ENCODE peak calls at places on chromosome 21, in ten cellular contexts. One of them, this sample, is unnamed.

GRCh38 chr21:14492890-14493289 is 53.2 kb downstream of the SAMSN1 start:
- DNase-seq in tibial artery: no peak
- DNase-seq in neural progenitor cell: no peak
- DNase-seq in A549: no peak
- DNase-seq in lung: no peak
- DNase-seq in body of pancreas: no peak
- DNase-seq in right lobe of liver: no peak
- DNase-seq in GM12878: no peak
- DNase-seq in thoracic aorta: no peak
- DNase-seq in cardiac muscle cell: peak
- DNase-seq in this sample: no peak

GRCh38 chr21:39710866-39711265 is 34.1 kb upstream of the IGSF5 start:
- DNase-seq in neural progenitor cell: no peak
- DNase-seq in cardiac muscle cell: no peak
- DNase-seq in lung: no peak
- DNase-seq in body of pancreas: no peak
- DNase-seq in GM12878: no peak
- DNase-seq in thoracic aorta: no peak
- DNase-seq in right lobe of liver: no peak
- DNase-seq in tibial artery: no peak
- DNase-seq in A549: no peak
- DNase-seq in this sample: no peak

GRCh38 chr21:38839683-38840286 is 34.1 kb downstream of the ETS2 start:
- DNase-seq in tibial artery: no peak
- DNase-seq in neural progenitor cell: no peak
- DNase-seq in A549: no peak
- DNase-seq in lung: no peak
- DNase-seq in GM12878: no peak
- DNase-seq in right lobe of liver: no peak
- DNase-seq in thoracic aorta: no peak
- DNase-seq in body of pancreas: no peak
- DNase-seq in cardiac muscle cell: no peak
- DNase-seq in this sample: no peak

GRCh38 chr21:17679002-17679600 is 66.4 kb upstream of the BTG3 start:
- DNase-seq in cardiac muscle cell: peak
- DNase-seq in tibial artery: no peak
- DNase-seq in right lobe of liver: no peak
- DNase-seq in neural progenitor cell: peak
- DNase-seq in thoracic aorta: no peak
- DNase-seq in GM12878: peak
- DNase-seq in body of pancreas: no peak
- DNase-seq in lung: no peak
- DNase-seq in A549: peak
- DNase-seq in this sample: no peak

GRCh38 chr21:29245104-29245643 is 53.5 kb upstream of the BACH1 start:
- DNase-seq in A549: no peak
- DNase-seq in right lobe of liver: no peak
- DNase-seq in tibial artery: no peak
- DNase-seq in cardiac muscle cell: no peak
- DNase-seq in body of pancreas: peak
- DNase-seq in neural progenitor cell: no peak
- DNase-seq in GM12878: no peak
- DNase-seq in lung: no peak
- DNase-seq in thoracic aorta: no peak
- DNase-seq in this sample: no peak

GRCh38 chr21:14056771-14057191 is 154.0 kb downstream of the LIPI start:
- DNase-seq in lung: no peak
- DNase-seq in body of pancreas: no peak
- DNase-seq in thoracic aorta: no peak
- DNase-seq in tibial artery: no peak
- DNase-seq in right lobe of liver: no peak
- DNase-seq in neural progenitor cell: no peak
- DNase-seq in cardiac muscle cell: no peak
- DNase-seq in A549: no peak
- DNase-seq in GM12878: no peak
- DNase-seq in this sample: no peak

GRCh38 chr21:15379776-15380175 is 315.0 kb upstream of the NRIP1 start:
- DNase-seq in cardiac muscle cell: no peak
- DNase-seq in GM12878: no peak
- DNase-seq in right lobe of liver: no peak
- DNase-seq in A549: no peak
- DNase-seq in lung: no peak
- DNase-seq in body of pancreas: no peak
- DNase-seq in neural progenitor cell: no peak
- DNase-seq in tibial artery: no peak
- DNase-seq in thoracic aorta: no peak
- DNase-seq in this sample: no peak

GRCh38 chr21:39447264-39447663 is 1.7 kb upstream of the LCA5L start:
- DNase-seq in A549: no peak
- DNase-seq in lung: no peak
- DNase-seq in GM12878: no peak
- DNase-seq in body of pancreas: no peak
- DNase-seq in cardiac muscle cell: no peak
- DNase-seq in neural progenitor cell: no peak
- DNase-seq in tibial artery: no peak
- DNase-seq in right lobe of liver: no peak
- DNase-seq in thoracic aorta: no peak
- DNase-seq in this sample: no peak

GRCh38 chr21:38661296-38662223 is 144.2 kb upstream of the ETS2 start:
- DNase-seq in cardiac muscle cell: peak
- DNase-seq in neural progenitor cell: peak
- DNase-seq in GM12878: no peak
- DNase-seq in right lobe of liver: peak
- DNase-seq in lung: no peak
- DNase-seq in A549: no peak
- DNase-seq in thoracic aorta: no peak
- DNase-seq in body of pancreas: no peak
- DNase-seq in tibial artery: peak
- DNase-seq in this sample: no peak

GRCh38 chr21:33543505-33544129 is 779 bp downstream of the SON start:
- DNase-seq in GM12878: no peak
- DNase-seq in cardiac muscle cell: no peak
- DNase-seq in body of pancreas: peak
- DNase-seq in tibial artery: no peak
- DNase-seq in lung: peak
- DNase-seq in A549: no peak
- DNase-seq in neural progenitor cell: peak
- DNase-seq in thoracic aorta: no peak
- DNase-seq in right lobe of liver: peak
- DNase-seq in this sample: no peak

GRCh38 chr21:36478941-36479340 is 981 bp downstream of the CLDN14 start:
- DNase-seq in right lobe of liver: peak
- DNase-seq in GM12878: no peak
- DNase-seq in body of pancreas: no peak
- DNase-seq in thoracic aorta: no peak
- DNase-seq in A549: peak
- DNase-seq in tibial artery: no peak
- DNase-seq in lung: no peak
- DNase-seq in neural progenitor cell: peak
- DNase-seq in cardiac muscle cell: peak
- DNase-seq in this sample: no peak

GRCh38 chr21:17441370-17441769 is 71.5 kb upstream of the CXADR start:
- DNase-seq in tibial artery: no peak
- DNase-seq in cardiac muscle cell: no peak
- DNase-seq in neural progenitor cell: no peak
- DNase-seq in lung: peak
- DNase-seq in A549: no peak
- DNase-seq in thoracic aorta: no peak
- DNase-seq in body of pancreas: peak
- DNase-seq in GM12878: no peak
- DNase-seq in right lobe of liver: peak
- DNase-seq in this sample: no peak

GRCh38 chr21:15539376-15539775 is 190.4 kb upstream of the USP25 start:
- DNase-seq in thoracic aorta: no peak
- DNase-seq in cardiac muscle cell: no peak
- DNase-seq in right lobe of liver: no peak
- DNase-seq in body of pancreas: no peak
- DNase-seq in lung: no peak
- DNase-seq in A549: no peak
- DNase-seq in GM12878: no peak
- DNase-seq in neural progenitor cell: no peak
- DNase-seq in tibial artery: no peak
- DNase-seq in this sample: no peak

GRCh38 chr21:40658237-40658636 is 188.7 kb downstream of the DSCAM start:
- DNase-seq in thoracic aorta: no peak
- DNase-seq in right lobe of liver: no peak
- DNase-seq in A549: no peak
- DNase-seq in GM12878: no peak
- DNase-seq in body of pancreas: no peak
- DNase-seq in cardiac muscle cell: no peak
- DNase-seq in neural progenitor cell: no peak
- DNase-seq in tibial artery: no peak
- DNase-seq in lung: no peak
- DNase-seq in this sample: no peak

GRCh38 chr21:32329331-32329730 is 30.7 kb downstream of the MRAP start:
- DNase-seq in tibial artery: peak
- DNase-seq in right lobe of liver: no peak
- DNase-seq in A549: no peak
- DNase-seq in neural progenitor cell: no peak
- DNase-seq in GM12878: no peak
- DNase-seq in lung: no peak
- DNase-seq in thoracic aorta: peak
- DNase-seq in cardiac muscle cell: no peak
- DNase-seq in body of pancreas: peak
- DNase-seq in this sample: no peak

GRCh38 chr21:40689241-40689640 is 157.7 kb downstream of the DSCAM start:
- DNase-seq in body of pancreas: no peak
- DNase-seq in A549: no peak
- DNase-seq in thoracic aorta: no peak
- DNase-seq in right lobe of liver: no peak
- DNase-seq in GM12878: no peak
- DNase-seq in lung: no peak
- DNase-seq in cardiac muscle cell: no peak
- DNase-seq in neural progenitor cell: no peak
- DNase-seq in tibial artery: no peak
- DNase-seq in this sample: no peak

GRCh38 chr21:26845066-26845749 is at the start of gene ADAMTS1:
- DNase-seq in lung: peak
- DNase-seq in GM12878: no peak
- DNase-seq in right lobe of liver: peak
- DNase-seq in cardiac muscle cell: peak
- DNase-seq in neural progenitor cell: peak
- DNase-seq in A549: no peak
- DNase-seq in body of pancreas: peak
- DNase-seq in tibial artery: peak
- DNase-seq in thoracic aorta: peak
- DNase-seq in this sample: no peak
- TF ChIP-seq CTCF in lung: no peak
- TF ChIP-seq CTCF in GM12878: no peak
- TF ChIP-seq CTCF in right lobe of liver: no peak
- TF ChIP-seq CTCF in cardiac muscle cell: peak
- TF ChIP-seq CTCF in neural progenitor cell: peak
- TF ChIP-seq CTCF in A549: no peak
- TF ChIP-seq CTCF in body of pancreas: no peak
- TF ChIP-seq CTCF in tibial artery: no peak
- TF ChIP-seq CTCF in thoracic aorta: no peak
- TF ChIP-seq CTCF in this sample: no peak

GRCh38 chr21:20971296-20971921 is 26.8 kb upstream of the NCAM2 start:
- DNase-seq in lung: no peak
- DNase-seq in tibial artery: no peak
- DNase-seq in cardiac muscle cell: peak
- DNase-seq in right lobe of liver: peak
- DNase-seq in GM12878: no peak
- DNase-seq in thoracic aorta: no peak
- DNase-seq in A549: no peak
- DNase-seq in body of pancreas: peak
- DNase-seq in neural progenitor cell: peak
- DNase-seq in this sample: no peak
- H3K27ac ChIP-seq in lung: no peak
- H3K27ac ChIP-seq in tibial artery: no peak
- H3K27ac ChIP-seq in cardiac muscle cell: no peak
- H3K27ac ChIP-seq in right lobe of liver: no peak
- H3K27ac ChIP-seq in GM12878: no peak
- H3K27ac ChIP-seq in thoracic aorta: no peak
- H3K27ac ChIP-seq in A549: no peak
- H3K27ac ChIP-seq in body of pancreas: no peak
- H3K27ac ChIP-seq in neural progenitor cell: no peak
- H3K27ac ChIP-seq in this sample: no peak

GRCh38 chr21:18801468-18801867 is 397.9 kb upstream of the TMPRSS15 start:
- DNase-seq in thoracic aorta: no peak
- DNase-seq in GM12878: no peak
- DNase-seq in lung: no peak
- DNase-seq in body of pancreas: no peak
- DNase-seq in cardiac muscle cell: no peak
- DNase-seq in neural progenitor cell: no peak
- DNase-seq in right lobe of liver: no peak
- DNase-seq in A549: no peak
- DNase-seq in tibial artery: no peak
- DNase-seq in this sample: no peak
- TF ChIP-seq CTCF in thoracic aorta: no peak
- TF ChIP-seq CTCF in GM12878: no peak
- TF ChIP-seq CTCF in lung: no peak
- TF ChIP-seq CTCF in body of pancreas: no peak
- TF ChIP-seq CTCF in cardiac muscle cell: no peak
- TF ChIP-seq CTCF in neural progenitor cell: peak
- TF ChIP-seq CTCF in right lobe of liver: no peak
- TF ChIP-seq CTCF in A549: no peak
- TF ChIP-seq CTCF in tibial artery: peak
- TF ChIP-seq CTCF in this sample: no peak

GRCh38 chr21:43908167-43908566 is 43.1 kb downstream of the AGPAT3 start:
- DNase-seq in lung: no peak
- DNase-seq in tibial artery: peak
- DNase-seq in thoracic aorta: no peak
- DNase-seq in right lobe of liver: no peak
- DNase-seq in GM12878: no peak
- DNase-seq in A549: no peak
- DNase-seq in neural progenitor cell: no peak
- DNase-seq in cardiac muscle cell: no peak
- DNase-seq in body of pancreas: no peak
- DNase-seq in this sample: no peak

GRCh38 chr21:43904316-43904925 is 39.4 kb downstream of the AGPAT3 start:
- DNase-seq in right lobe of liver: no peak
- DNase-seq in A549: no peak
- DNase-seq in GM12878: no peak
- DNase-seq in thoracic aorta: no peak
- DNase-seq in cardiac muscle cell: no peak
- DNase-seq in body of pancreas: no peak
- DNase-seq in lung: no peak
- DNase-seq in tibial artery: peak
- DNase-seq in neural progenitor cell: no peak
- DNase-seq in this sample: no peak

GRCh38 chr21:43907751-43908150 is 42.7 kb downstream of the AGPAT3 start:
- DNase-seq in body of pancreas: no peak
- DNase-seq in cardiac muscle cell: no peak
- DNase-seq in tibial artery: peak
- DNase-seq in thoracic aorta: no peak
- DNase-seq in neural progenitor cell: no peak
- DNase-seq in GM12878: no peak
- DNase-seq in lung: no peak
- DNase-seq in right lobe of liver: no peak
- DNase-seq in A549: no peak
- DNase-seq in this sample: no peak

GRCh38 chr21:43906585-43907370 is 41.8 kb downstream of the AGPAT3 start:
- DNase-seq in cardiac muscle cell: no peak
- DNase-seq in tibial artery: peak
- DNase-seq in neural progenitor cell: no peak
- DNase-seq in A549: no peak
- DNase-seq in right lobe of liver: no peak
- DNase-seq in lung: no peak
- DNase-seq in thoracic aorta: no peak
- DNase-seq in body of pancreas: no peak
- DNase-seq in GM12878: no peak
- DNase-seq in this sample: no peak

GRCh38 chr21:43905726-43906455 is 40.9 kb downstream of the AGPAT3 start:
- DNase-seq in right lobe of liver: no peak
- DNase-seq in tibial artery: peak
- DNase-seq in neural progenitor cell: no peak
- DNase-seq in body of pancreas: no peak
- DNase-seq in A549: no peak
- DNase-seq in cardiac muscle cell: no peak
- DNase-seq in GM12878: no peak
- DNase-seq in lung: no peak
- DNase-seq in thoracic aorta: no peak
- DNase-seq in this sample: no peak
- H3K27ac ChIP-seq in right lobe of liver: no peak
- H3K27ac ChIP-seq in tibial artery: no peak
- H3K27ac ChIP-seq in neural progenitor cell: no peak
- H3K27ac ChIP-seq in body of pancreas: no peak
- H3K27ac ChIP-seq in A549: no peak
- H3K27ac ChIP-seq in cardiac muscle cell: no peak
- H3K27ac ChIP-seq in GM12878: no peak
- H3K27ac ChIP-seq in lung: no peak
- H3K27ac ChIP-seq in thoracic aorta: no peak
- H3K27ac ChIP-seq in this sample: no peak

This sample was measured in esophagus squamous epithelium.